ENCODE peak calls at places on chromosomes 6 and 20, in six cellular contexts. One of them, this sample, is unnamed.

GRCh38 chr6:44742201-44742600 is 354.7 kb downstream of the CDC5L start:
- DNase-seq in GM12878: no peak
- DNase-seq in HCT116: no peak
- DNase-seq in K562: no peak
- DNase-seq in SK-N-SH: no peak
- DNase-seq in HepG2: no peak
- DNase-seq in this sample: no peak

GRCh38 chr20:19789009-19789408 is 31.0 kb downstream of the RIN2 start:
- DNase-seq in GM12878: no peak
- DNase-seq in HCT116: no peak
- DNase-seq in K562: no peak
- DNase-seq in SK-N-SH: no peak
- DNase-seq in HepG2: no peak
- DNase-seq in this sample: no peak

GRCh38 chr6:4936681-4937041 is 67.2 kb downstream of the RPP40 start:
- DNase-seq in GM12878: no peak
- DNase-seq in HCT116: no peak
- DNase-seq in K562: peak
- DNase-seq in SK-N-SH: peak
- DNase-seq in HepG2: peak
- DNase-seq in this sample: no peak

GRCh38 chr6:15299430-15300131 is 53.7 kb downstream of the JARID2 start:
- DNase-seq in GM12878: peak
- DNase-seq in HCT116: no peak
- DNase-seq in K562: peak
- DNase-seq in SK-N-SH: no peak
- DNase-seq in HepG2: peak
- DNase-seq in this sample: no peak

GRCh38 chr20:18857640-18858039 is 44.1 kb downstream of the SCP2D1 start:
- DNase-seq in GM12878: no peak
- DNase-seq in HCT116: no peak
- DNase-seq in K562: no peak
- DNase-seq in SK-N-SH: no peak
- DNase-seq in HepG2: no peak
- DNase-seq in this sample: no peak

GRCh38 chr6:26576407-26576843 is 20.3 kb upstream of the ABT1 start:
- DNase-seq in GM12878: no peak
- DNase-seq in HCT116: no peak
- DNase-seq in K562: no peak
- DNase-seq in SK-N-SH: no peak
- DNase-seq in HepG2: no peak
- DNase-seq in this sample: no peak

GRCh38 chr20:34585019-34585418 is 26.5 kb downstream of the MAP1LC3A start:
- DNase-seq in GM12878: no peak
- DNase-seq in HCT116: no peak
- DNase-seq in K562: no peak
- DNase-seq in SK-N-SH: no peak
- DNase-seq in HepG2: no peak
- DNase-seq in this sample: no peak

GRCh38 chr6:43076928-43077809 is 1.1 kb downstream of the PTK7 start:
- DNase-seq in GM12878: no peak
- DNase-seq in HCT116: no peak
- DNase-seq in K562: no peak
- DNase-seq in SK-N-SH: peak
- DNase-seq in HepG2: peak
- DNase-seq in this sample: no peak

GRCh38 chr6:5435449-5435848 is 174.1 kb downstream of the FARS2 start:
- DNase-seq in GM12878: no peak
- DNase-seq in HCT116: no peak
- DNase-seq in K562: no peak
- DNase-seq in SK-N-SH: no peak
- DNase-seq in HepG2: no peak
- DNase-seq in this sample: peak

GRCh38 chr6:161100072-161100471 is 108.5 kb downstream of the MAP3K4 start:
- DNase-seq in GM12878: no peak
- DNase-seq in HCT116: no peak
- DNase-seq in K562: no peak
- DNase-seq in SK-N-SH: no peak
- DNase-seq in HepG2: no peak
- DNase-seq in this sample: no peak

GRCh38 chr6:109079981-109080380 is 14.7 kb downstream of the SESN1 start:
- DNase-seq in GM12878: no peak
- DNase-seq in HCT116: no peak
- DNase-seq in K562: no peak
- DNase-seq in SK-N-SH: no peak
- DNase-seq in HepG2: no peak
- DNase-seq in this sample: no peak

GRCh38 chr20:54643761-54644160 is 168.4 kb downstream of the DOK5 start:
- DNase-seq in GM12878: no peak
- DNase-seq in HCT116: no peak
- DNase-seq in K562: no peak
- DNase-seq in SK-N-SH: no peak
- DNase-seq in HepG2: no peak
- DNase-seq in this sample: no peak

GRCh38 chr6:37920667-37921066 is 101.1 kb downstream of the ZFAND3 start:
- DNase-seq in GM12878: no peak
- DNase-seq in HCT116: no peak
- DNase-seq in K562: no peak
- DNase-seq in SK-N-SH: no peak
- DNase-seq in HepG2: peak
- DNase-seq in this sample: peak

GRCh38 chr6:121651420-121651819 is 216.0 kb downstream of the GJA1 start:
- DNase-seq in GM12878: no peak
- DNase-seq in HCT116: no peak
- DNase-seq in K562: no peak
- DNase-seq in SK-N-SH: no peak
- DNase-seq in HepG2: no peak
- DNase-seq in this sample: no peak

GRCh38 chr6:105077592-105078463 is 102.0 kb downstream of the POPDC3 start:
- DNase-seq in GM12878: no peak
- DNase-seq in HCT116: peak
- DNase-seq in K562: peak
- DNase-seq in SK-N-SH: peak
- DNase-seq in HepG2: peak
- DNase-seq in this sample: no peak

DNA sequence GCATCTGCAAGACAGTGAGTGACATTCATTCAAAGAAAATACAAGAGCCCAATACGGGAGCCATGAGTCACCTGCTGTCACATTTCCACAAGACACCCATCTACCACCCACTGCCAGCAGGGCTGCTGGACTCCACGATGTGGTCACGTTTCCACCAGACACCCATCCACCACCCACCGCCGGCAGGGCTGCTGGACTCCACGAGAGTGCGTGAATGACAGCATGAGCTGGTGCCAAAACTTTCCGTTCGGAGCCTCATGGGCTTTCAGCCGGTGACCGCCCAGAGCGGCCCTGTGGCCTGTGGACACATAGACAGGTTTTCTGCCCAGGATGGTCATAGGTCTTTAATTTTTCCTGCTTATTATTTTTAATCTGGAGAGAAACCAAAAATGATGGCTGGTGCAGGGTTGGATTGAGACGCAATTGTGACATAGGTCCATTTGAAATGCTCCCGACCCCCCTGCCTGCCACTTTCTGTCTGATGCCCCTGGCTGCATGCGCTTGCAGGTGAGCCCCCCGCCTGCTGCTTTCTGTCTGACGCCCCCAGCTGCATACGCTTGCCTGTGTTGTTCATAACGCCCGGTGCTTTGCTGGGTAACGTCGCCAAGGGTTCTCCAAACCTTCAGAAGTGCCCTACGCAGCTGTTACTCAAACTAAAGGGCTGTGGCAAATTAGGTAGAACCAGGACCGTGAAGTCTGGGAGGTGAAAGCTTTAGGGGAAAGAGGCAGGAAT is 59.1 kb upstream of the SMOC2 start:
- DNase-seq in GM12878: no peak
- DNase-seq in HCT116: no peak
- DNase-seq in K562: no peak
- DNase-seq in SK-N-SH: no peak
- DNase-seq in HepG2: no peak
- DNase-seq in this sample: no peak
- TF ChIP-seq SIN3A in GM12878: no peak
- TF ChIP-seq SIN3A in HCT116: no peak
- TF ChIP-seq SIN3A in K562: no peak
- TF ChIP-seq SIN3A in SK-N-SH: no peak
- TF ChIP-seq SIN3A in HepG2: no peak
- TF ChIP-seq SIN3A in this sample: no peak

GRCh38 chr6:136337606-136338005 is 48.0 kb upstream of the BCLAF1 start:
- DNase-seq in GM12878: no peak
- DNase-seq in HCT116: no peak
- DNase-seq in K562: no peak
- DNase-seq in SK-N-SH: no peak
- DNase-seq in HepG2: no peak
- DNase-seq in this sample: no peak

GRCh38 chr6:136335736-136336362 is 46.2 kb upstream of the BCLAF1 start:
- DNase-seq in GM12878: no peak
- DNase-seq in HCT116: no peak
- DNase-seq in K562: no peak
- DNase-seq in SK-N-SH: no peak
- DNase-seq in HepG2: no peak
- DNase-seq in this sample: no peak

GRCh38 chr6:136341967-136342366 is 52.3 kb upstream of the BCLAF1 start:
- DNase-seq in GM12878: no peak
- DNase-seq in HCT116: no peak
- DNase-seq in K562: no peak
- DNase-seq in SK-N-SH: no peak
- DNase-seq in HepG2: no peak
- DNase-seq in this sample: peak

GRCh38 chr6:136341367-136341766 is 51.7 kb upstream of the BCLAF1 start:
- DNase-seq in GM12878: no peak
- DNase-seq in HCT116: no peak
- DNase-seq in K562: no peak
- DNase-seq in SK-N-SH: no peak
- DNase-seq in HepG2: no peak
- DNase-seq in this sample: no peak

DNA sequence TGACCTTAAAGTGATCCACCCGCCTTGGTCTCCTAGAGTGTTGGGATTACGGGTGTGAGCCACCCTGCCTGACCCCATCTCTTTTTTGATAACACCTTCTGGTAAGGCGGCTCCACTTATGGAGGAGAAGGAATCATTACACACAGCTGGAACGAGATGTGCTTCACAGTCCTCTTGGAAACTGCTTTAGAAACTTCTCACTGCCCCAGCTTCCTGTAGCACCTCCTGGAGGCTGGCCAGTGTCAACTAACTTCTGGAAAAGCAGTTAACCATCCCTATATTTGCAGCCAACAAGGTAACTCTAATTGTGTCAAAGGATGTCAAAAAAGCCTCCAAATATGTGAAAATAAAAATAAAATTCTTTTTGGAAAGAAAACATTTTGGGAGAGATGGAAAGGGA is 48.8 kb upstream of the BCLAF1 start:
- DNase-seq in GM12878: no peak
- DNase-seq in HCT116: no peak
- DNase-seq in K562: no peak
- DNase-seq in SK-N-SH: no peak
- DNase-seq in HepG2: no peak
- DNase-seq in this sample: no peak
- TF ChIP-seq CTCF in GM12878: no peak
- TF ChIP-seq CTCF in HCT116: peak
- TF ChIP-seq CTCF in K562: peak
- TF ChIP-seq CTCF in SK-N-SH: no peak
- TF ChIP-seq CTCF in HepG2: no peak
- TF ChIP-seq CTCF in this sample: no peak

GRCh38 chr6:132872923-132873322 is 58.6 kb downstream of the RPS12 start:
- DNase-seq in GM12878: peak
- DNase-seq in HCT116: no peak
- DNase-seq in K562: no peak
- DNase-seq in SK-N-SH: no peak
- DNase-seq in HepG2: no peak
- DNase-seq in this sample: no peak

GRCh38 chr6:132865364-132865763 is 51.0 kb downstream of the RPS12 start:
- DNase-seq in GM12878: peak
- DNase-seq in HCT116: no peak
- DNase-seq in K562: no peak
- DNase-seq in SK-N-SH: no peak
- DNase-seq in HepG2: no peak
- DNase-seq in this sample: no peak

GRCh38 chr6:132863895-132864294 is 49.5 kb downstream of the RPS12 start:
- DNase-seq in GM12878: no peak
- DNase-seq in HCT116: no peak
- DNase-seq in K562: no peak
- DNase-seq in SK-N-SH: no peak
- DNase-seq in HepG2: no peak
- DNase-seq in this sample: no peak

GRCh38 chr6:132867055-132867454 is 52.7 kb downstream of the RPS12 start:
- DNase-seq in GM12878: no peak
- DNase-seq in HCT116: no peak
- DNase-seq in K562: no peak
- DNase-seq in SK-N-SH: no peak
- DNase-seq in HepG2: no peak
- DNase-seq in this sample: no peak

GRCh38 chr6:132868057-132868456 is 53.7 kb downstream of the RPS12 start:
- DNase-seq in GM12878: no peak
- DNase-seq in HCT116: no peak
- DNase-seq in K562: no peak
- DNase-seq in SK-N-SH: no peak
- DNase-seq in HepG2: no peak
- DNase-seq in this sample: no peak
- TF ChIP-seq REST in GM12878: no peak
- TF ChIP-seq REST in HCT116: no peak
- TF ChIP-seq REST in K562: no peak
- TF ChIP-seq REST in SK-N-SH: no peak
- TF ChIP-seq REST in HepG2: no peak
- TF ChIP-seq REST in this sample: no peak

GRCh38 chr6:106158816-106159215 is 72.7 kb downstream of the PRDM1 start:
- DNase-seq in GM12878: no peak
- DNase-seq in HCT116: no peak
- DNase-seq in K562: no peak
- DNase-seq in SK-N-SH: no peak
- DNase-seq in HepG2: no peak
- DNase-seq in this sample: no peak

GRCh38 chr6:106160189-106160588 is 74.1 kb downstream of the PRDM1 start:
- DNase-seq in GM12878: no peak
- DNase-seq in HCT116: no peak
- DNase-seq in K562: no peak
- DNase-seq in SK-N-SH: no peak
- DNase-seq in HepG2: no peak
- DNase-seq in this sample: no peak

GRCh38 chr6:106161893-106162292 is 75.8 kb downstream of the PRDM1 start:
- DNase-seq in GM12878: no peak
- DNase-seq in HCT116: no peak
- DNase-seq in K562: no peak
- DNase-seq in SK-N-SH: no peak
- DNase-seq in HepG2: no peak
- DNase-seq in this sample: no peak

GRCh38 chr6:106161475-106161874 is 75.3 kb downstream of the PRDM1 start:
- DNase-seq in GM12878: no peak
- DNase-seq in HCT116: no peak
- DNase-seq in K562: no peak
- DNase-seq in SK-N-SH: no peak
- DNase-seq in HepG2: no peak
- DNase-seq in this sample: no peak

DNA sequence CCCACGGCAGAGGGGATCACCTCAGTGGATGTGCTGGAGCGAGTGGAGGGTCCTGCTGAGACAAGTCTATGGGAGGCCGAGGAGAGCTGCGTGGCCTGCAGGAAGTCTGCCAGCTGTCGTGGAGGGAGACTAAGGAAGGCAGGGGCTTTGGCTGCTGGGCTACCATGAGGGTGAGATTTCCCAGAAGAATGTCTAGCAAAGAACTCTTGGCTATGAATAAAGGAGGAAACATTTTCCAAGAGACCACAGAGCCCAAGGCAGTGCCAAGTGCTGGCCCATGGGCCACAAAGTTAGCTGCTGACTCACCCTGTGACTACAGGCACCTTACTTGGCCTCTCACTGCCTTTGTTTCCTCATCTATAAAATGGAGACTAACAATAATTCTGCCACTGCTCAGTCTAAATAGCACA is 73.4 kb downstream of the PRDM1 start:
- DNase-seq in GM12878: no peak
- DNase-seq in HCT116: peak
- DNase-seq in K562: no peak
- DNase-seq in SK-N-SH: no peak
- DNase-seq in HepG2: no peak
- DNase-seq in this sample: no peak
- TF ChIP-seq SIN3A in GM12878: no peak
- TF ChIP-seq SIN3A in HCT116: no peak
- TF ChIP-seq SIN3A in K562: no peak
- TF ChIP-seq SIN3A in SK-N-SH: no peak
- TF ChIP-seq SIN3A in HepG2: no peak
- TF ChIP-seq SIN3A in this sample: no peak